ENCODE peak calls at places on chromosomes 7 and 10, in eight cellular contexts. A is astrocyte; X is vagina; M is CD4-positive, CD25-positive, alpha-beta regulatory T cell; W is SJSA1; N is brain microvascular endothelial cell; D is CD4-positive, alpha-beta memory T cell; H is fibroblast of lung. C is an unnamed sample.

GRCh38 chr7:17185690-17186070 is 112.8 kb upstream of the AHR start:
- DNase-seq in A (peak; percentile 80), X (no peak), M (peak; percentile 53), W (no peak), N (peak; percentile 64), D (no peak), H (peak; percentile 57), C (no peak)

GRCh38 chr10:15209827-15210509 is 41.5 kb upstream of the NMT2 start:
- DNase-seq in A (peak; percentile 52), X (no peak), M (peak; percentile 86), W (peak; percentile 82), N (peak; percentile 79), D (peak; percentile 71), H (peak; percentile 82), C (peak; percentile 82)

GRCh38 chr10:67914777-67915340 is 30.4 kb downstream of the SIRT1 start:
- DNase-seq in A (no peak), X (no peak), M (no peak), W (no peak), N (no peak), D (no peak), H (no peak), C (no peak)

GRCh38 chr10:87603769-87604168 is 55.9 kb upstream of the PAPSS2 start:
- DNase-seq in A (no peak), X (no peak), M (no peak), W (no peak), N (no peak), D (no peak), H (no peak), C (no peak)

GRCh38 chr7:28266377-28266776 is 85.8 kb upstream of the JAZF1 start:
- DNase-seq in A (no peak), X (no peak), M (no peak), W (no peak), N (no peak), D (no peak), H (peak; percentile 8), C (no peak)

GRCh38 chr7:158740013-158740656 is 35.5 kb upstream of the NCAPG2 start:
- DNase-seq in A (peak; percentile 94), X (no peak), M (no peak), W (peak; percentile 48), N (peak; percentile 84), D (no peak), H (peak; percentile 96), C (no peak)

GRCh38 chr7:44541-44896 is 147.9 kb upstream of the FAM20C start:
- DNase-seq in A (no peak), X (no peak), M (no peak), W (no peak), N (no peak), D (no peak), H (no peak), C (no peak)

GRCh38 chr7:139112741-139113250 is 3.3 kb upstream of the ZC3HAV1 start:
- DNase-seq in A (no peak), X (no peak), M (no peak), W (no peak), N (no peak), D (no peak), H (no peak), C (no peak)

GRCh38 chr10:130963052-130963393 is 348.5 kb downstream of the TCERG1L start:
- DNase-seq in A (no peak), X (peak; percentile 71), M (no peak), W (no peak), N (no peak), D (no peak), H (no peak), C (no peak)

GRCh38 chr10:121596668-121597503 is 1.4 kb downstream of the FGFR2 start:
- DNase-seq in A (no peak), X (no peak), M (no peak), W (no peak), N (no peak), D (no peak), H (no peak), C (no peak)

GRCh38 chr7:134799387-134799786 is 20.0 kb downstream of the CALD1 start:
- DNase-seq in A (no peak), X (no peak), M (no peak), W (no peak), N (peak; percentile 0), D (no peak), H (no peak), C (no peak)

GRCh38 chr10:59607971-59608370 is 101.7 kb downstream of the SLC16A9 start:
- DNase-seq in A (no peak), X (no peak), M (no peak), W (no peak), N (no peak), D (no peak), H (no peak), C (no peak)

DNA sequence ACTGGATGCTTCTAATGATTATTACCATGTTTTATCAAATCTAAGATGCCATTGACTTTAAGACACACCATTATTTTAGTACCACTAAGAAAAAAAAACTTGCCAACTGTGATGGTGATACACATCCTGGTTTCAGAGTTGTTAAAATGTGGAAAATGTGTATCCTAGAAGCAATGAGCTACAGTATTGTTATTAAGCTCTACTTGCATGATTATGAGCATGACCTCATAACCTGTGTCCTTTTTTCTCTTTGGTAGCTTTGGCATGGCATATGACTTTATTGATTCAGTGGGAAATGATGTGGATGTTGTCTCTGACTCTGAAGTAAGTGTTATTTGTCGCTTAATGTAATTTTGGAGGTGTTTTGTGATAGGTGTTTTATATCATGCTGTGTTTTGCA is 3.3 kb downstream of the EDRF1 start:
- DNase-seq in A (no peak), X (no peak), M (no peak), W (no peak), N (no peak), D (no peak), H (no peak), C (no peak)
- H3K36me3 ChIP-seq in A (peaks cover 56% of the 10 kb centered on the region), X (peaks cover 63% of the 10 kb centered on the region), M (peaks cover 68% of the 10 kb centered on the region), W (peaks cover 76% of the 10 kb centered on the region), N (peaks cover 37% of the 10 kb centered on the region), D (peaks cover 60% of the 10 kb centered on the region), H (peaks cover 14% of the 10 kb centered on the region), C (peaks cover 37% of the 10 kb centered on the region)

DNA sequence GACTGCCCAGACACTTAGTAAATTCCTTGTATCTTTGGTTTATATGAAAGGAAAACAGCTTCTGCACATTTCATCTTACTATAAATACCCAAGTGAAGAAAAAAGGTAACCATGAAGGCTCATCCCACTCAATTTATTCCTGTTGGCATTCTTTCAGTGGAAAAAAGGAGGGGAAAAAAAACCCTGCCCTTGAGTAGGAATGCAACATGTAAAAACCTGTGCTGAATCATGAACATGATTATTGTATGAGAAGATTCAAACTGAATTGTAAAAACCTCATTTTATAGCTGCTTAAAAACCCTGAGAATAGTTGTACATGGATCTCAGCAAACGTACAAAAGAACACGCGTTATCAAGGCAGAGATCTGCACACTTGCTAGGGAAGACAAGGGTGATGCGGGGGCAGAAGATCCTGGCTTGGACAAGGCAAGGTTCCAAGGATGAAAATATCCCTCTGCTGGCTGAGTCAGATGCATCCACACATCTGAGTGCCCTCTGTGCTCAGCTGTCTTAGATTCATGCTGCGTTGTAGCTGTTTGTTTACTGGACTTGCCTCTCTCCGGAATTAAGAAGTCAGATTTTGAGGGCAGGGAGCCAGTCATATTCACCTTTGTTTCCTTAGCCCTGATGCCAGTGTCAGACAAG is 658.2 kb downstream of the PARD3 start:
- DNase-seq in A (peak; percentile 37), X (no peak), M (no peak), W (peak; percentile 18), N (peak; percentile 61), D (no peak), H (peak; percentile 60), C (no peak)
- H3K27ac ChIP-seq in A (no peak overlapping the region), X (no peak overlapping the region), M (no peak overlapping the region), W (no peak overlapping the region), N (no peak overlapping the region), D (no peak overlapping the region), H (no peak overlapping the region), C (no peak overlapping the region)

GRCh38 chr10:124557167-124557566 is 95.5 kb downstream of the LHPP start:
- DNase-seq in A (no peak), X (no peak), M (no peak), W (no peak), N (no peak), D (no peak), H (no peak), C (no peak)
- H3K36me3 ChIP-seq in A (no peaks in the 10 kb centered on the region), X (no peaks in the 10 kb centered on the region), M (no peaks in the 10 kb centered on the region), W (no peaks in the 10 kb centered on the region), N (no peaks in the 10 kb centered on the region), D (no peaks in the 10 kb centered on the region), H (no peaks in the 10 kb centered on the region), C (no peaks in the 10 kb centered on the region)

GRCh38 chr7:127995866-127996215 is 35.4 kb downstream of the LRRC4 start:
- DNase-seq in A (no peak), X (no peak), M (no peak), W (no peak), N (no peak), D (no peak), H (no peak), C (no peak)
- H3K27ac ChIP-seq in A (no peak overlapping the region), X (no peak overlapping the region), M (no peak overlapping the region), W (no peak overlapping the region), N (no peak overlapping the region), D (no peak overlapping the region), H (no peak overlapping the region), C (no peak overlapping the region)

GRCh38 chr10:103443475-103444185 is 8.5 kb downstream of the CALHM2 start:
- DNase-seq in A (no peak), X (no peak), M (no peak), W (no peak), N (no peak), D (no peak), H (no peak), C (no peak)

GRCh38 chr10:103444478-103444877 is 7.7 kb downstream of the CALHM2 start:
- DNase-seq in A (no peak), X (no peak), M (no peak), W (no peak), N (no peak), D (no peak), H (no peak), C (no peak)

GRCh38 chr10:103447187-103447586 is 5.0 kb downstream of the CALHM2 start:
- DNase-seq in A (no peak), X (no peak), M (no peak), W (no peak), N (no peak), D (no peak), H (no peak), C (no peak)

GRCh38 chr10:103445767-103446567 is 6.2 kb downstream of the CALHM2 start:
- DNase-seq in A (peak; percentile 33), X (peak; percentile 97), M (no peak), W (no peak), N (no peak), D (no peak), H (peak; percentile 81), C (no peak)

DNA sequence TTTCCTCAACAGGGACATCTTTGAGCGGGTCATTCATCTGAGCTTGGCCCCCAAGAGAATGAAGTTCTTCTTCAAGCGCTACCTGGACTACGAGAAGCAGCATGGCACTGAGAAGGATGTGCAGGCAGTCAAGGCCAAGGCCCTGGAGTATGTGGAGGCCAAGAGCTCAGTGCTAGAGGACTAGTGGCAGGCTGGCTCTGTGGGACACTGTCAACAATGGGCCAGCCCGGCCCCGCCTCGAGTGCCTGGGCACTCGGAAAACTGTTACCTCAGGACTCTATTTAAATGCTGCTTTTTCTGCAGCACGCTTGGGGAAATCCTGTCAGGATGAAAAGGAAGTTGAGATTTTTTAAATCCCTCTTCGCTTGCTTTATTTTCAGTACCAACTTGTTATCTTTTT is 6.8 kb downstream of the CALHM2 start:
- DNase-seq in A (no peak), X (no peak), M (no peak), W (no peak), N (no peak), D (no peak), H (no peak), C (no peak)
- H3K36me3 ChIP-seq in A (peaks cover 33% of the 10 kb centered on the region), X (peaks cover 74% of the 10 kb centered on the region), M (peaks cover 82% of the 10 kb centered on the region), W (peaks cover 68% of the 10 kb centered on the region), N (peaks cover 78% of the 10 kb centered on the region), D (peaks cover 61% of the 10 kb centered on the region), H (peaks cover 52% of the 10 kb centered on the region), C (no peaks in the 10 kb centered on the region)